ENCODE peak calls at places on chromosome 4, in six cellular contexts. One of them, this sample, is unnamed. For H3K4me1, the result is how much of the 10 kb centered on the place peaks cover.

GRCh38 chr4:56646341-56646740 is 34.8 kb downstream of the HOPX start:
- DNase-seq in ovary: no peak
- DNase-seq in thyroid gland: no peak
- DNase-seq in CD8-positive, alpha-beta T cell: no peak
- DNase-seq in IMR-90: no peak
- DNase-seq in heart right ventricle: no peak
- DNase-seq in this sample: no peak

GRCh38 chr4:19838858-19839257 is 412.8 kb upstream of the SLIT2 start:
- DNase-seq in ovary: no peak
- DNase-seq in thyroid gland: no peak
- DNase-seq in CD8-positive, alpha-beta T cell: no peak
- DNase-seq in IMR-90: no peak
- DNase-seq in heart right ventricle: no peak
- DNase-seq in this sample: no peak

GRCh38 chr4:67521506-67521905 is 23.8 kb downstream of the CENPC start:
- DNase-seq in ovary: no peak
- DNase-seq in thyroid gland: no peak
- DNase-seq in CD8-positive, alpha-beta T cell: no peak
- DNase-seq in IMR-90: no peak
- DNase-seq in heart right ventricle: no peak
- DNase-seq in this sample: no peak

GRCh38 chr4:165711912-165712311 is 161.1 kb upstream of the TLL1 start:
- DNase-seq in ovary: no peak
- DNase-seq in thyroid gland: no peak
- DNase-seq in CD8-positive, alpha-beta T cell: no peak
- DNase-seq in IMR-90: no peak
- DNase-seq in heart right ventricle: no peak
- DNase-seq in this sample: no peak

GRCh38 chr4:1246901-1247810 is 1.8 kb downstream of the CTBP1 start:
- DNase-seq in ovary: peak
- DNase-seq in thyroid gland: peak
- DNase-seq in CD8-positive, alpha-beta T cell: peak
- DNase-seq in IMR-90: no peak
- DNase-seq in heart right ventricle: no peak
- DNase-seq in this sample: peak

GRCh38 chr4:39814403-39815185 is 116.7 kb downstream of the UBE2K start:
- DNase-seq in ovary: no peak
- DNase-seq in thyroid gland: no peak
- DNase-seq in CD8-positive, alpha-beta T cell: no peak
- DNase-seq in IMR-90: peak
- DNase-seq in heart right ventricle: no peak
- DNase-seq in this sample: no peak

GRCh38 chr4:89221175-89221867 is 86.3 kb downstream of the GPRIN3 start:
- DNase-seq in ovary: no peak
- DNase-seq in thyroid gland: no peak
- DNase-seq in CD8-positive, alpha-beta T cell: no peak
- DNase-seq in IMR-90: no peak
- DNase-seq in heart right ventricle: no peak
- DNase-seq in this sample: no peak

GRCh38 chr4:88101165-88101564 is 57.3 kb downstream of the ABCG2 start:
- DNase-seq in ovary: no peak
- DNase-seq in thyroid gland: no peak
- DNase-seq in CD8-positive, alpha-beta T cell: no peak
- DNase-seq in IMR-90: no peak
- DNase-seq in heart right ventricle: peak
- DNase-seq in this sample: no peak

GRCh38 chr4:47642985-47643745 is 158.1 kb downstream of the ATP10D start:
- DNase-seq in ovary: no peak
- DNase-seq in thyroid gland: no peak
- DNase-seq in CD8-positive, alpha-beta T cell: no peak
- DNase-seq in IMR-90: peak
- DNase-seq in heart right ventricle: no peak
- DNase-seq in this sample: no peak

GRCh38 chr4:30968926-30969325 is 248.8 kb downstream of the PCDH7 start:
- DNase-seq in ovary: no peak
- DNase-seq in thyroid gland: no peak
- DNase-seq in CD8-positive, alpha-beta T cell: no peak
- DNase-seq in IMR-90: no peak
- DNase-seq in heart right ventricle: no peak
- DNase-seq in this sample: no peak

GRCh38 chr4:151143162-151143561 is 43.7 kb downstream of the RPS3A start:
- DNase-seq in ovary: no peak
- DNase-seq in thyroid gland: no peak
- DNase-seq in CD8-positive, alpha-beta T cell: no peak
- DNase-seq in IMR-90: no peak
- DNase-seq in heart right ventricle: no peak
- DNase-seq in this sample: no peak

GRCh38 chr4:141140271-141141205 is 7.3 kb upstream of the RNF150 start:
- DNase-seq in ovary: no peak
- DNase-seq in thyroid gland: no peak
- DNase-seq in CD8-positive, alpha-beta T cell: no peak
- DNase-seq in IMR-90: no peak
- DNase-seq in heart right ventricle: no peak
- DNase-seq in this sample: peak

GRCh38 chr4:97432551-97432950 is 710.7 kb downstream of the STPG2 start:
- DNase-seq in ovary: no peak
- DNase-seq in thyroid gland: no peak
- DNase-seq in CD8-positive, alpha-beta T cell: no peak
- DNase-seq in IMR-90: no peak
- DNase-seq in heart right ventricle: no peak
- DNase-seq in this sample: no peak

DNA sequence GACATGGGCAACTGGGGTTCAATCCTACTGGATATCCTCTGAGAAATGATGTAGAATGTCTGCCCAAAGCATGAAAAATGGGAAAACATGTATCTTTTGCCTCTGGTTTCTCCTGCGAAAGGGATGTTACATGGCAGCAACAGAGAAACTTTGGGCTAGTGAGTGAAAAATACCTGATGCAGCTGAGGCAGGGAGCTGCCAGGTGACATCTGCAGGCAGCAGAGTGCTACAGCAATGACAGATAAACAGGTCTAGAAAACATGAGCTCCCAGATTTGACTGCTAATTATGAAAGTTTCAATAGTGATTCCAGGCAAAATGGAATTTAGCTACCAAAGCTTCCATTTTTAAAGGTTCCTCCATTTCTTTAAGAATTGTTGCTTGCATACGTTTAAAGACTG is 4.8 kb upstream of the CXCL1 start:
- DNase-seq in ovary: no peak
- DNase-seq in thyroid gland: peak
- DNase-seq in CD8-positive, alpha-beta T cell: no peak
- DNase-seq in IMR-90: no peak
- DNase-seq in heart right ventricle: no peak
- DNase-seq in this sample: no peak
- TF ChIP-seq CTCF in ovary: no peak
- TF ChIP-seq CTCF in thyroid gland: peak
- TF ChIP-seq CTCF in CD8-positive, alpha-beta T cell: no peak
- TF ChIP-seq CTCF in IMR-90: no peak
- TF ChIP-seq CTCF in heart right ventricle: no peak
- TF ChIP-seq CTCF in this sample: no peak

DNA sequence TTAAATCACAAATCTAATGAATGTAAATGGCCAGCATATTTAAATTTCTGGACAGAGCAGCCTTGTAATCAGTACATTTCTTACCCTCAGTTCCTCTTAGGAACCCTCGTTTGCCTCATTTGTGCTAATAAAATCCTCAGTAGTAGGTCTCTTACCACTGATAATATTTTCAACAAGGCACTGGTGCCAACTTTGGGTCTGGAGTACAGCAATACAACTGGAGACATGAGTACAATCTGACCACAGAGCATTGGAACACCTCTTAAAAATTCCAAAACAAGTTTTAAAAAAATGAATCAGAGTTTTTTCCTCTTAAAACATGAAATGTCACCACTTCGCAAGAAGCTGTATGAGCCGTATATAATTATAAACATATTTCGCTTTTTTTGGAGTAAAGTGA is 211.1 kb downstream of the CPEB2 start:
- DNase-seq in ovary: no peak
- DNase-seq in thyroid gland: no peak
- DNase-seq in CD8-positive, alpha-beta T cell: no peak
- DNase-seq in IMR-90: no peak
- DNase-seq in heart right ventricle: no peak
- DNase-seq in this sample: no peak
- H3K4me1 ChIP-seq in ovary: under half
- H3K4me1 ChIP-seq in thyroid gland: under half
- H3K4me1 ChIP-seq in CD8-positive, alpha-beta T cell: under half
- H3K4me1 ChIP-seq in IMR-90: under half
- H3K4me1 ChIP-seq in heart right ventricle: under half
- H3K4me1 ChIP-seq in this sample: under half

GRCh38 chr4:3445829-3446545 is 4.2 kb downstream of the HGFAC start:
- DNase-seq in ovary: no peak
- DNase-seq in thyroid gland: no peak
- DNase-seq in CD8-positive, alpha-beta T cell: no peak
- DNase-seq in IMR-90: no peak
- DNase-seq in heart right ventricle: no peak
- DNase-seq in this sample: no peak
- TF ChIP-seq CTCF in ovary: no peak
- TF ChIP-seq CTCF in thyroid gland: no peak
- TF ChIP-seq CTCF in CD8-positive, alpha-beta T cell: no peak
- TF ChIP-seq CTCF in IMR-90: no peak
- TF ChIP-seq CTCF in heart right ventricle: no peak
- TF ChIP-seq CTCF in this sample: no peak

GRCh38 chr4:152668338-152668964 is 11.3 kb downstream of the TMEM154 start:
- DNase-seq in ovary: no peak
- DNase-seq in thyroid gland: no peak
- DNase-seq in CD8-positive, alpha-beta T cell: no peak
- DNase-seq in IMR-90: no peak
- DNase-seq in heart right ventricle: no peak
- DNase-seq in this sample: no peak
- H3K4me1 ChIP-seq in ovary: under half
- H3K4me1 ChIP-seq in thyroid gland: under half
- H3K4me1 ChIP-seq in CD8-positive, alpha-beta T cell: under half
- H3K4me1 ChIP-seq in IMR-90: under half
- H3K4me1 ChIP-seq in heart right ventricle: under half
- H3K4me1 ChIP-seq in this sample: under half

GRCh38 chr4:61783050-61783449 is 582.9 kb downstream of the ADGRL3 start:
- DNase-seq in ovary: no peak
- DNase-seq in thyroid gland: no peak
- DNase-seq in CD8-positive, alpha-beta T cell: no peak
- DNase-seq in IMR-90: no peak
- DNase-seq in heart right ventricle: no peak
- DNase-seq in this sample: no peak

GRCh38 chr4:61785766-61786165 is 585.6 kb downstream of the ADGRL3 start:
- DNase-seq in ovary: no peak
- DNase-seq in thyroid gland: no peak
- DNase-seq in CD8-positive, alpha-beta T cell: no peak
- DNase-seq in IMR-90: no peak
- DNase-seq in heart right ventricle: no peak
- DNase-seq in this sample: no peak

DNA sequence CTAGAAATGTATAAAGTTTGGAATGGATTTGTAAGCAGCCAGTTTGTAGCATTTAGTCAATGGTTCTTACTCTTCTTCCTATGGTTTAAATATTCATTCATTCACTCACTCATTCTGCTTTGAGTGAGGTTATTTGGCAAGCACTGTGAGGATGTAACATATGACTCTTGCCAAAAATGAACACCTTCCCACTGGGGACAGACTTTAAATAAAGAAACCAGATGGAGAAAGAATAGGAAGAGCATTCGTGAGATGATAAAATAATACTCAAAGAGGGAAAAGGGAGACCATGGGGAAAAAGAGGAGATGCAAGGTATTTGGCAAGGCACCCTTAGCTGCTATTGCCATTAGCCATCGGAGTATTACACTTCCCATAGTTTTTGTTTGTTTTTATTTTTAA is 586.1 kb downstream of the ADGRL3 start:
- DNase-seq in ovary: no peak
- DNase-seq in thyroid gland: no peak
- DNase-seq in CD8-positive, alpha-beta T cell: no peak
- DNase-seq in IMR-90: no peak
- DNase-seq in heart right ventricle: no peak
- DNase-seq in this sample: no peak
- TF ChIP-seq CTCF in ovary: no peak
- TF ChIP-seq CTCF in thyroid gland: no peak
- TF ChIP-seq CTCF in CD8-positive, alpha-beta T cell: no peak
- TF ChIP-seq CTCF in IMR-90: no peak
- TF ChIP-seq CTCF in heart right ventricle: no peak
- TF ChIP-seq CTCF in this sample: no peak